ENCODE peak calls at places on chromosome 15, in four cellular contexts. D is HTR-8/SVneo, T is PC-3, H is T-helper 1 cell. B is an unnamed sample.
A peak's percentile ranks its signal among the peaks of the same experiment; 100 is the strongest.

GRCh38 chr15:40405501-40406381 is at the start of gene IVD:
- DNase-seq in D (peak; percentile 99), T (peak; percentile 98), H (peak; percentile 76), B (peak; percentile 81)

GRCh38 chr15:91456921-91457320 is 356.9 kb downstream of the SV2B start:
- DNase-seq in D (no peak), T (peak; percentile 50), H (no peak), B (no peak)

GRCh38 chr15:94584833-94585244 is 353.5 kb downstream of the MCTP2 start:
- DNase-seq in D (no peak), T (no peak), H (peak; percentile 7), B (peak; percentile 99)

GRCh38 chr15:45112143-45112591 is 1.8 kb downstream of the DUOX2 start:
- DNase-seq in D (no peak), T (no peak), H (no peak), B (no peak)

GRCh38 chr15:74529911-74530310 is 11.1 kb upstream of the ARID3B start:
- DNase-seq in D (no peak), T (peak; percentile 57), H (no peak), B (no peak)

GRCh38 chr15:92393994-92394326 is 279 bp downstream of the ST8SIA2 start:
- DNase-seq in D (no peak), T (no peak), H (no peak), B (no peak)

GRCh38 chr15:91555307-91555706 is 298.2 kb upstream of the SLCO3A1 start:
- DNase-seq in D (no peak), T (no peak), H (no peak), B (no peak)

GRCh38 chr15:38868326-38869114 is 303.9 kb upstream of the RASGRP1 start:
- DNase-seq in D (peak; percentile 63), T (peak; percentile 95), H (no peak), B (no peak)

GRCh38 chr15:94297543-94297942 is 66.2 kb downstream of the MCTP2 start:
- DNase-seq in D (no peak), T (no peak), H (no peak), B (peak; percentile 77)